ENCODE peak calls at places on chromosome X, in four cellular contexts. C is heart left ventricle, T is A549, D is psoas muscle. J is an unnamed sample. For H3K9me3, the result is how much of the 10 kb centered on the place peaks cover.

GRCh38 chrX:139851730-139852129 is 81.1 kb downstream of the ATP11C start:
- DNase-seq in T (no peak), D (no peak), C (no peak), J (no peak)

GRCh38 chrX:39728852-39729587 is 368.7 kb downstream of the BCOR start:
- DNase-seq in D (no peak), T (no peak), C (no peak), J (no peak)

GRCh38 chrX:7889138-7889537 is 38.1 kb downstream of the PNPLA4 start:
- DNase-seq in T (no peak), C (no peak), D (no peak), J (no peak)

GRCh38 chrX:23699636-23700194 is 32.4 kb downstream of the PRDX4 start:
- DNase-seq in T (no peak), C (peak), D (no peak), J (peak)

GRCh38 chrX:101429934-101430333 is 21.9 kb downstream of the HNRNPH2 start:
- DNase-seq in C (no peak), T (no peak), D (no peak), J (no peak)

GRCh38 chrX:106935175-106935574 is 15.0 kb downstream of the CLDN2 start:
- DNase-seq in C (no peak), D (no peak), T (no peak), J (no peak)

GRCh38 chrX:119003462-119003861 is 29.0 kb downstream of the LONRF3 start:
- DNase-seq in D (no peak), T (no peak), C (no peak), J (no peak)

GRCh38 chrX:37883196-37883595 is 35.8 kb upstream of the DYNLT3 start:
- DNase-seq in D (no peak), T (no peak), C (no peak), J (peak)

GRCh38 chrX:119573840-119574393 is 446 bp upstream of the UBE2A start:
- DNase-seq in C (no peak), T (peak), D (peak), J (peak)

GRCh38 chrX:39242187-39242586 is 440.9 kb downstream of the MID1IP1 start:
- DNase-seq in C (no peak), T (peak), D (no peak), J (no peak)

GRCh38 chrX:10133980-10134676 is 22.6 kb upstream of the CLCN4 start:
- DNase-seq in D (no peak), T (no peak), C (no peak), J (no peak)

GRCh38 chrX:14354541-14354940 is 174.8 kb upstream of the GLRA2 start:
- DNase-seq in T (no peak), D (no peak), C (no peak), J (no peak)

DNA sequence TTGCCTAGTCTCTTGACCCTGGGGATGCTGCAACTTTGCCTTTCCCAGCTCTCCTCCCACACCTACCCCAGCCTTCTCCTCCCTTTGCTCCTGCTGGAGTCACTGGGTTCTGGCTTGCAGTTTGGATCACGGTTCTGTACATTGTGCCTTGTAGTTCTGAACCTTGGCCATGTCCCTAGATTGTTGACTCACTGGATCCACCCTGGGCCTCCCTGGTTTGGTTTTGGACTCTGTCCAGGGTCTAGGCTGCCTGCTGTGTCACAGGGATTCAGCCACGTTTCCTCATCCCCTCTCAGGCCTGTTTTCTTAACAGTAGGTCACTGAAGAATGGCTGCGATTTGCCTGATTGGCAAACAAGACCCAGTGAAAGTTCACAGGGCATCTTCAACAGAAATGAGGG is 11.5 kb upstream of the GABRE start:
- DNase-seq in C (peak), D (no peak), T (no peak), J (peak)
- H3K9me3 ChIP-seq in C (under half), D (under half), T (under half), J (under half)

GRCh38 chrX:20802036-20802435 is 535.3 kb upstream of the RPS6KA3 start:
- DNase-seq in C (no peak), D (no peak), T (no peak), J (no peak)
- H3K4me3 ChIP-seq in C (no peak), D (no peak), T (no peak), J (no peak)

GRCh38 chrX:53081925-53082772 is at the start of gene TSPYL2:
- DNase-seq in D (peak), C (peak), T (peak), J (peak)

GRCh38 chrX:53084043-53084570 is 1.9 kb downstream of the TSPYL2 start:
- DNase-seq in D (no peak), T (no peak), C (no peak), J (no peak)

GRCh38 chrX:53082773-53083616 is 828 bp downstream of the TSPYL2 start:
- DNase-seq in D (no peak), T (no peak), C (no peak), J (no peak)

GRCh38 chrX:53078943-53079342 is 3.2 kb upstream of the TSPYL2 start:
- DNase-seq in D (no peak), T (no peak), C (no peak), J (no peak)

DNA sequence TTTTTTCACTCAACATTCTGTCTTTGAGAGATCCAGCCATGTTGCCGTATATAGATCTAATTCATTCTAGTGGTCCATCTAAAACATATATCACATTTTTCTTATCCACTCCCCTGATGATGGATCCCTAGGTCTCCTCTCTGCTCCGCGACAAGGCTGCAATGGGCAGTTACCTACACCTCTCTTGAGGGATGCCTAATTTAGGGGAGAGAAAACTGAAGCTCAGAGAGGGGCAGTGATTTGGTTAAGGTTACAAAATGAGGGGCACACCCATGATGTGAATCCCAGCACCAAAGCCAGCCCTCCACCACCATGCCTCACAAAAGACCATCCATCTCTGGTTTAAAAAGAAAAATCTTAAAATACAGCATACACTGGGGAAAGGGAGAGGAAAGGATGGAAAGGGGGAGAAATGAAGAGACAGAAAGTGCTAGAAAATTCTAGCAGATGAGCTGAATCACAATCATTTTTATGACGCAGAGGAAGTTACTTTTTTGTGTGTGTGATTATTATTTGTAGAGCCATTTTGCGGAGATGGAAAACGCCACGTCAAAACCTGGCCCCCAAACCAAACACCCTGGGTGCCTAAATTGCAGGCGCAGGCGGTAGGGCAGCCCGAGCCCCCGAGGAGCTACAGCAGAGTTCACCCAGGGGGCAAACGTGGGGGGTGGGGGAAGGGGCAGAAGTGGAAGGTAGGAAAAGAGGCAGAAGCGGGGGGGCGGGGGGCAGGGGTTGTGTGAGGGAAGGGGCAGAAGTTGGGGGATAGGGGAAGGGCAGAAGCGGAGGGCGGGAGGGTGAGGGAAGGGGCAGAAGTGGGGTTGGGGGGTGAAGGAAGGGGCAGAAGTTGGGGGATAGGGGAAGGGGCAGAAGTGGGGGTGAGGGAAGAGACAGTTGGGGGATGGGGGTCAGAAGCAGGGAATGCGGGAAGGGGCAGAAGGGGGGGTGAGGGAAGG is 1.3 kb upstream of the TSPYL2 start:
- DNase-seq in D (no peak), T (no peak), C (no peak), J (no peak)
- H3K9me3 ChIP-seq in D (under half), T (under half), C (under half), J (under half)

GRCh38 chrX:370963-371745 is 15.6 kb downstream of the PPP2R3B start:
- DNase-seq in D (peak), T (no peak), C (no peak), J (no peak)

GRCh38 chrX:373641-374471 is 12.9 kb downstream of the PPP2R3B start:
- DNase-seq in C (peak), D (peak), T (peak), J (peak)

GRCh38 chrX:370244-370962 is 16.3 kb downstream of the PPP2R3B start:
- DNase-seq in T (no peak), C (peak), D (peak), J (no peak)

GRCh38 chrX:372856-373640 is 13.7 kb downstream of the PPP2R3B start:
- DNase-seq in C (no peak), T (no peak), D (peak), J (no peak)

GRCh38 chrX:371907-372306 is 14.8 kb downstream of the PPP2R3B start:
- DNase-seq in T (no peak), D (peak), C (no peak), J (no peak)
- H3K4me3 ChIP-seq in T (no peak), D (peak), C (no peak), J (no peak)

GRCh38 chrX:150464001-150464400 is 100.9 kb downstream of the MAMLD1 start:
- DNase-seq in D (no peak), C (no peak), T (no peak), J (no peak)
- H3K9me3 ChIP-seq in D (under half), C (under half), T (under half), J (under half)

GRCh38 chrX:53280703-53281320 is 572 bp downstream of the IQSEC2 start:
- DNase-seq in C (peak), D (peak), T (no peak), J (peak)
- H3K4me3 ChIP-seq in C (peak), D (peak), T (peak), J (peak)

J was measured in MG63.